ENCODE peak calls at places on chromosomes 2 and 18, in four cellular contexts. F is brain microvascular endothelial cell, S is colonic mucosa, L is breast epithelium. K is an unnamed sample.

GRCh38 chr18:79465392-79465991 is 69.8 kb downstream of the NFATC1 start:
- DNase-seq in L (no peak), F (no peak), S (no peak), K (no peak)

GRCh38 chr2:9144047-9144446 is 62.6 kb upstream of the ASAP2 start:
- DNase-seq in F (no peak), S (no peak), L (no peak), K (no peak)

GRCh38 chr2:11798946-11799495 is 52.6 kb downstream of the LPIN1 start:
- DNase-seq in F (no peak), L (no peak), S (no peak), K (no peak)

GRCh38 chr2:201228912-201229290 is 31.4 kb upstream of the CASP8 start:
- DNase-seq in F (no peak), L (no peak), S (peak), K (no peak)

GRCh38 chr18:76126327-76126726 is 368.7 kb downstream of the ZNF516 start:
- DNase-seq in L (no peak), F (no peak), S (no peak), K (no peak)

GRCh38 chr2:203453858-203454451 is 81.1 kb downstream of the RAPH1 start:
- DNase-seq in S (peak), L (no peak), F (peak), K (no peak)

GRCh38 chr2:45303417-45304202 is 294.4 kb upstream of the SIX2 start:
- DNase-seq in L (no peak), S (no peak), F (no peak), K (no peak)

GRCh38 chr2:239040152-239040761 is 192.4 kb downstream of the TWIST2 start:
- DNase-seq in F (no peak), S (no peak), L (no peak), K (no peak)

GRCh38 chr2:219527076-219527394 is 12.8 kb downstream of the ASIC4 start:
- DNase-seq in F (no peak), S (no peak), L (no peak), K (no peak)

GRCh38 chr2:12173943-12174340 is 427.5 kb downstream of the LPIN1 start:
- DNase-seq in S (no peak), F (no peak), L (no peak), K (no peak)

GRCh38 chr2:36982467-36982866 is 16.1 kb upstream of the STRN start:
- DNase-seq in S (no peak), L (no peak), F (no peak), K (no peak)

GRCh38 chr2:45024600-45025291 is 15.5 kb upstream of the SIX2 start:
- DNase-seq in S (peak), L (no peak), F (peak), K (peak)

GRCh38 chr2:178241852-178242551 is 47.7 kb downstream of the OSBPL6 start:
- DNase-seq in L (no peak), S (peak), F (peak), K (peak)

GRCh38 chr2:199111461-199111860 is 346.3 kb downstream of the SATB2 start:
- DNase-seq in L (no peak), S (no peak), F (no peak), K (no peak)

GRCh38 chr2:238143239-238143951 is 4.9 kb downstream of the KLHL30 start:
- DNase-seq in F (no peak), S (no peak), L (no peak), K (peak)

GRCh38 chr2:223967981-223968380 is 10.7 kb downstream of the MRPL44 start:
- DNase-seq in S (no peak), F (no peak), L (no peak), K (no peak)

GRCh38 chr2:221563601-221564000 is 8.5 kb downstream of the EPHA4 start:
- DNase-seq in L (no peak), F (no peak), S (no peak), K (no peak)

GRCh38 chr2:205461678-205462665 is 220.3 kb upstream of the NRP2 start:
- DNase-seq in S (no peak), L (no peak), F (no peak), K (no peak)

GRCh38 chr2:37543967-37544366 is 127.5 kb downstream of the CDC42EP3 start:
- DNase-seq in F (no peak), S (no peak), L (no peak), K (no peak)

GRCh38 chr18:47251289-47252120 is at the start of gene SKOR2:
- DNase-seq in S (no peak), L (no peak), F (no peak), K (no peak)

GRCh38 chr2:74864728-74865722 is 31.1 kb downstream of the HK2 start:
- DNase-seq in F (peak), L (no peak), S (no peak), K (no peak)

GRCh38 chr2:240507060-240507777 is 50.6 kb downstream of the ANKMY1 start:
- DNase-seq in L (peak), F (no peak), S (peak), K (no peak)

GRCh38 chr18:24414349-24415003 is 12.0 kb upstream of the IMPACT start:
- DNase-seq in S (no peak), F (no peak), L (no peak), K (no peak)

GRCh38 chr2:135225781-135226180 is 173.7 kb downstream of the RAB3GAP1 start:
- DNase-seq in F (no peak), L (no peak), S (no peak), K (no peak)

GRCh38 chr18:76363451-76364120 is 131.5 kb downstream of the ZNF516 start:
- DNase-seq in F (peak), L (no peak), S (no peak), K (peak)

GRCh38 chr2:150404147-150404546 is 83.3 kb downstream of the RND3 start:
- DNase-seq in F (no peak), L (no peak), S (no peak), K (no peak)

GRCh38 chr2:230896346-230897115 is 28.5 kb downstream of the GPR55 start:
- DNase-seq in S (peak), F (no peak), L (peak), K (no peak)

GRCh38 chr18:8455661-8456614 is 153.3 kb upstream of the RAB12 start:
- DNase-seq in L (no peak), S (no peak), F (no peak), K (no peak)

GRCh38 chr2:173457366-173457765 is 102.7 kb downstream of the CDCA7 start:
- DNase-seq in L (no peak), F (no peak), S (no peak), K (no peak)

GRCh38 chr2:102110168-102110567 is 32.4 kb upstream of the IL1R1 start:
- DNase-seq in S (no peak), F (no peak), L (no peak), K (no peak)

GRCh38 chr2:3282056-3282998 is 95.3 kb downstream of the EIPR1 start:
- DNase-seq in S (no peak), L (no peak), F (peak), K (no peak)

GRCh38 chr18:77129150-77129551 is 3.4 kb downstream of the MBP start:
- DNase-seq in F (peak), S (no peak), L (no peak), K (peak)

GRCh38 chr2:136101042-136101441 is 16.9 kb downstream of the CXCR4 start:
- DNase-seq in L (no peak), S (no peak), F (no peak), K (no peak)

GRCh38 chr2:147110317-147110716 is 734.5 kb upstream of the ACVR2A start:
- DNase-seq in L (no peak), F (no peak), S (no peak), K (no peak)

GRCh38 chr18:22831441-22831904 is 101.7 kb upstream of the RBBP8 start:
- DNase-seq in F (peak), S (peak), L (no peak), K (peak)

GRCh38 chr2:216371756-216372702 is at the start of gene MARCHF4:
- DNase-seq in L (peak), F (peak), S (peak), K (peak)

GRCh38 chr2:232365621-232366321 is 12.8 kb upstream of the ALPP start:
- DNase-seq in L (peak), F (peak), S (no peak), K (no peak)
- TF ChIP-seq CTCF in L (no peak), F (peak), S (peak), K (peak)

DNA sequence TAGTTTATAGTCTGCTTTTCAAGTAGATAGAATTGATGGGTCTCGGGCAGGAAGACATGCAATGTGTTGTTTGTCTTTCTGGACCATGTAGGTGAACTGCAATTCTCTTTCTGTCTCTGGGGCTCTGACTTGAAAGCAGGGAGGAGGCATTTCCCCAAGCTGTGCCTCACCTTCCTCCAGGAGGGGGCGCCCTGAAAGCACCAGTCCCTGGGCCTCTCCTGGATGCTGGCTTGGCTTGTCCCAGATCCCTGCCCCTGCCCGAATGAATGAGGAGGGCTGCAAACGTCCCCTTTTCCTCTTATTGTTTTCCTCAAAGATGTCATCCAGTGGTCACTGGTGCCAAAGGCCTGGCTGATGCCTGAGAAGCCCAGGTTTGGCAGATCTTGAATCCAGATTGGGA is 270.6 kb downstream of the CELF4 start:
- DNase-seq in L (no peak), F (peak), S (peak), K (no peak)
- TF ChIP-seq CTCF in L (no peak), F (peak), S (peak), K (peak)

GRCh38 chr18:42183746-42184145 is 228.7 kb downstream of the PIK3C3 start:
- DNase-seq in F (peak), S (no peak), L (no peak), K (peak)
- TF ChIP-seq CTCF in F (no peak), S (no peak), L (no peak), K (no peak)

GRCh38 chr2:69567909-69568300 is 75.6 kb downstream of the AAK1 start:
- DNase-seq in S (no peak), F (no peak), L (no peak), K (no peak)

GRCh38 chr2:69565431-69565839 is 78.1 kb downstream of the AAK1 start:
- DNase-seq in S (peak), F (no peak), L (no peak), K (no peak)

GRCh38 chr2:69564604-69565003 is 78.9 kb downstream of the AAK1 start:
- DNase-seq in F (no peak), L (no peak), S (no peak), K (no peak)

GRCh38 chr2:69566669-69567068 is 76.9 kb downstream of the AAK1 start:
- DNase-seq in S (no peak), F (no peak), L (no peak), K (no peak)

DNA sequence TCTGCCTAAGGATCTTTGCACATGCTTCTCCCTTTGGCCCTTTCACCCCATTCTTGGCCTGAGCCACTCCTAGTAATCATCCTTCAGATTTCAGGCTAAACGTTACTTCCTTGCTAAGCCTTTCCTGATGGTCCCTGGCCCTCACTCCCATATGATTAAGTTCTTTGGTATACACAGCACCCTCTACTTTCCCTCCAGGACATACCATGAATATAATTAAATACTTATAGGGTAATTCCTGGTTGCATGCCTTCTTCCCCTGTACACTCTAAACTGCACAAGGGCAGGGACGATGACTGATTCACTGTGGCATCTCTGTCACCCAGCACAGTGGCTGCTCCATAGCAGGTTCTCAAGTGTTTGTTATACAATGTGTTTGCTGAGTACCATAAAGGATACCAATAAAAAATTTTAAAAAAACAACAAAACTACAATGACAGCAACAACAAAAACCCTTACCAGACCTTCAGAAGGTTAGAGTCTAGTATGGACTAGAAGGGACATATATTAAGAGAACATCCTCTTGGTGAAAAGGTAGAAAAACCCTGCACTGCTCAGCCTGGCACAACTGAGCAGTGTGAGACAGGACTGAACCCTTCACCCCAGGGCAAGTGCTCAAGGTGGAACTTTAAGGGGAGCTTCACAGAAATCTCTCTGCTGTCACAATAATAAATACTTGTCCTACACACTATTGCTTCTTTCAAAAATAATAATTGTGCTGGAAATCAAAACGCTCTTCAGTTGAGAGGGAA is 76.2 kb downstream of the AAK1 start:
- DNase-seq in F (peak), L (no peak), S (no peak), K (peak)
- TF ChIP-seq CTCF in F (peak), L (no peak), S (no peak), K (no peak)

GRCh38 chr18:57793630-57793986 is 9.5 kb downstream of the ATP8B1 start:
- DNase-seq in L (no peak), F (no peak), S (no peak), K (no peak)

GRCh38 chr18:57792741-57793629 is 10.1 kb downstream of the ATP8B1 start:
- DNase-seq in L (no peak), S (no peak), F (no peak), K (no peak)

GRCh38 chr18:57794951-57795728 is 8.0 kb downstream of the ATP8B1 start:
- DNase-seq in S (no peak), L (no peak), F (no peak), K (no peak)

GRCh38 chr18:57798713-57799373 is 4.3 kb downstream of the ATP8B1 start:
- DNase-seq in S (no peak), F (no peak), L (no peak), K (no peak)

DNA sequence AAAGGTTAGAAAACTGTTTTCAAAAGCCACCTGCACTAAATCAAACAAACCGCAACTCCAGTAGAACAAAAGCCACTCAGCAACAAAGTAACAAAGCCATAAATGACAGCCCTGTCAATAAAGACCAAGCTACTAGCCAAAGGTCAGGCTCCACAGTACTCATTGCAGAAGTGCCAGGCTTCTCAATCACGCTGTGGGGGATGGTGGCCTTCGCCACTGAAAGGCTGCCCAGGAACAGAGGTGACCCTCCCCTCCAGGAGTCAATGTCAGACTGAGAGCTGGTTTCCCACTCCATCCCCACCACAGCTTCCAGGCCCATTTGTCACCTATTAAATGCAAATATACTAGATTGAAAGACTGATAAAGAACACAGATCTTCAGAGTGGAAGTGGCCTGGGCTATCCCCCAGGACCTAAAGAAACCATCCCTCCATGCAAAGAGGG is 5.9 kb downstream of the ATP8B1 start:
- DNase-seq in F (no peak), L (no peak), S (peak), K (no peak)
- TF ChIP-seq CTCF in F (no peak), L (no peak), S (no peak), K (no peak)

GRCh38 chr18:68662779-68663178 is 52.1 kb downstream of the TMX3 start:
- DNase-seq in L (no peak), S (no peak), F (peak), K (no peak)
- TF ChIP-seq CTCF in L (no peak), S (no peak), F (peak), K (no peak)

GRCh38 chr18:36624451-36625167 is 204.2 kb downstream of the TPGS2 start:
- DNase-seq in S (no peak), F (no peak), L (no peak), K (no peak)
- TF ChIP-seq CTCF in S (no peak), F (peak), L (no peak), K (no peak)